ENCODE peak calls at places on chromosomes 7 and 10, in eight cellular contexts. One of them, this sample, is unnamed.

GRCh38 chr10:122114156-122114747 is 125.3 kb downstream of the TACC2 start:
- DNase-seq in GM12865: no peak
- DNase-seq in bronchial epithelial cell: no peak
- DNase-seq in mucosa of descending colon: no peak
- DNase-seq in endothelial cell: no peak
- DNase-seq in stomach: no peak
- DNase-seq in RWPE1: no peak
- DNase-seq in spleen: no peak
- DNase-seq in this sample: no peak

GRCh38 chr10:110792476-110792875 is 79.3 kb upstream of the PDCD4 start:
- DNase-seq in endothelial cell: no peak
- DNase-seq in bronchial epithelial cell: no peak
- DNase-seq in stomach: no peak
- DNase-seq in mucosa of descending colon: no peak
- DNase-seq in spleen: no peak
- DNase-seq in RWPE1: no peak
- DNase-seq in GM12865: no peak
- DNase-seq in this sample: no peak

GRCh38 chr7:101124376-101125056 is 2.4 kb upstream of the SERPINE1 start:
- DNase-seq in stomach: no peak
- DNase-seq in bronchial epithelial cell: peak
- DNase-seq in endothelial cell: peak
- DNase-seq in GM12865: no peak
- DNase-seq in spleen: no peak
- DNase-seq in mucosa of descending colon: no peak
- DNase-seq in RWPE1: no peak
- DNase-seq in this sample: peak

GRCh38 chr10:122878799-122879338 is 512 bp downstream of the FAM24B start:
- DNase-seq in stomach: no peak
- DNase-seq in GM12865: peak
- DNase-seq in spleen: peak
- DNase-seq in endothelial cell: no peak
- DNase-seq in mucosa of descending colon: no peak
- DNase-seq in RWPE1: peak
- DNase-seq in bronchial epithelial cell: peak
- DNase-seq in this sample: peak

GRCh38 chr7:6438427-6438826 is 9.3 kb downstream of the DAGLB start:
- DNase-seq in bronchial epithelial cell: no peak
- DNase-seq in endothelial cell: no peak
- DNase-seq in stomach: no peak
- DNase-seq in GM12865: no peak
- DNase-seq in spleen: no peak
- DNase-seq in mucosa of descending colon: no peak
- DNase-seq in RWPE1: no peak
- DNase-seq in this sample: no peak

GRCh38 chr7:108660465-108660864 is 90.8 kb downstream of the DNAJB9 start:
- DNase-seq in stomach: no peak
- DNase-seq in mucosa of descending colon: no peak
- DNase-seq in GM12865: no peak
- DNase-seq in spleen: no peak
- DNase-seq in RWPE1: no peak
- DNase-seq in endothelial cell: no peak
- DNase-seq in bronchial epithelial cell: no peak
- DNase-seq in this sample: peak

GRCh38 chr10:119896937-119897336 is 4.4 kb downstream of the SEC23IP start:
- DNase-seq in mucosa of descending colon: peak
- DNase-seq in stomach: peak
- DNase-seq in RWPE1: no peak
- DNase-seq in GM12865: no peak
- DNase-seq in bronchial epithelial cell: peak
- DNase-seq in endothelial cell: no peak
- DNase-seq in spleen: no peak
- DNase-seq in this sample: peak

GRCh38 chr10:122446668-122447410 is 7.6 kb upstream of the ARMS2 start:
- DNase-seq in bronchial epithelial cell: peak
- DNase-seq in mucosa of descending colon: no peak
- DNase-seq in endothelial cell: no peak
- DNase-seq in spleen: no peak
- DNase-seq in RWPE1: no peak
- DNase-seq in stomach: no peak
- DNase-seq in GM12865: no peak
- DNase-seq in this sample: peak

GRCh38 chr7:106416430-106416829 is 131.6 kb upstream of the NAMPT start:
- DNase-seq in spleen: no peak
- DNase-seq in mucosa of descending colon: no peak
- DNase-seq in RWPE1: no peak
- DNase-seq in endothelial cell: no peak
- DNase-seq in stomach: no peak
- DNase-seq in bronchial epithelial cell: no peak
- DNase-seq in GM12865: no peak
- DNase-seq in this sample: no peak

GRCh38 chr10:11504566-11505285 is 106.7 kb downstream of the USP6NL start:
- DNase-seq in endothelial cell: no peak
- DNase-seq in stomach: no peak
- DNase-seq in bronchial epithelial cell: no peak
- DNase-seq in RWPE1: no peak
- DNase-seq in spleen: no peak
- DNase-seq in mucosa of descending colon: no peak
- DNase-seq in GM12865: no peak
- DNase-seq in this sample: no peak

GRCh38 chr7:90705391-90706066 is 109.4 kb downstream of the CDK14 start:
- DNase-seq in spleen: no peak
- DNase-seq in GM12865: no peak
- DNase-seq in mucosa of descending colon: no peak
- DNase-seq in stomach: no peak
- DNase-seq in RWPE1: no peak
- DNase-seq in endothelial cell: no peak
- DNase-seq in bronchial epithelial cell: no peak
- DNase-seq in this sample: no peak

GRCh38 chr7:157302314-157302711 is 34.5 kb upstream of the DNAJB6 start:
- DNase-seq in spleen: peak
- DNase-seq in RWPE1: no peak
- DNase-seq in stomach: peak
- DNase-seq in GM12865: peak
- DNase-seq in mucosa of descending colon: peak
- DNase-seq in bronchial epithelial cell: peak
- DNase-seq in endothelial cell: no peak
- DNase-seq in this sample: no peak

GRCh38 chr10:132911712-132912097 is 30.7 kb downstream of the CFAP46 start:
- DNase-seq in stomach: no peak
- DNase-seq in GM12865: no peak
- DNase-seq in RWPE1: no peak
- DNase-seq in mucosa of descending colon: no peak
- DNase-seq in spleen: peak
- DNase-seq in endothelial cell: no peak
- DNase-seq in bronchial epithelial cell: no peak
- DNase-seq in this sample: no peak

GRCh38 chr7:156666368-156667109 is 26.0 kb downstream of the RNF32 start:
- DNase-seq in bronchial epithelial cell: no peak
- DNase-seq in GM12865: no peak
- DNase-seq in RWPE1: no peak
- DNase-seq in endothelial cell: no peak
- DNase-seq in stomach: peak
- DNase-seq in spleen: no peak
- DNase-seq in mucosa of descending colon: no peak
- DNase-seq in this sample: no peak

DNA sequence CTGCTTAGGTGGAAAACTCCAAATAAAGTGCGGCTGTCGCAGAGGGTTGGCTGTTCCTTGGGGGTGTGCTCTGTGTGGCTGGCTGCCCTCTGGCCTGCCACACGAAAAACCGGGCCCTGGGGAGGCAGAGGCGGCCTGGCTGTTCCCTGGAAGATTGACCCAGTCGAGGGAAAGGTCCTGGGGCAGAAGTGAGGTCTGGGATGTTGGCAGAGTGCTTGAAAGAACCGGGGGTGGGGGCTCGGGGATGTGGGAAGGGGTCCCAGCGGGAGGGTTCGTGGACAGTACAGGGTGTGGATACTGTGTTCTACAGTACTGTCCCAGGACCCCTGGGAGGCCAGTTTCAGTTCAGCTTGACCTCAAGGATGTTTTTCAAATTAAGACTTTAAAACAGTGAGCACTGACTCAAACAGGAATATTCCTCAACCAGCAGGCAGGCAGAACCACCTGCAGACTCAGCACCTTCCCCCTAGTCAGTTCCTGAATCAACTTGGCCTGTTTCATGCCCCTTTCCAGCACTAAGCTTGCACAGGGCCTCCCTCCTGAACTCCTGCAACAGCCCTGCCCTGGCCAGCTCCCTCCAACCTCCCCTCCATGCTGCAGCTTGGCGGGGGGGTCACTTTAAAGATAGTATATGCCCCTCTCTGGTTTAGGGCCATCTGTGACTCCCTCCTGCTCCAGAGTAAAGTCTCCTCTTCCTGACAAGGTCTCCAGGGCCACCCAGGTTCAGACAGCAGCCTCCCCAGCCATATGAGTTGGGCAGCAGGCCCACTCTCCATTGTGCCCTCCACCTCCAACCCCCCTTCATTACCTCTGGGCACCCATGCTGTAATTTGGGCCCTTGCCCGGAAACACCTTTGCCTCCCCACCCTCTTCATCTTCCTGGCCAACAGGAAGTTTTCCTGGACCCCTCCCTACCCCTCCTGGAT is 3.2 kb upstream of the ATP6V1F start:
- DNase-seq in stomach: peak
- DNase-seq in spleen: no peak
- DNase-seq in GM12865: no peak
- DNase-seq in mucosa of descending colon: no peak
- DNase-seq in RWPE1: no peak
- DNase-seq in bronchial epithelial cell: no peak
- DNase-seq in endothelial cell: no peak
- DNase-seq in this sample: no peak
- TF ChIP-seq CTCF in stomach: no peak
- TF ChIP-seq CTCF in spleen: no peak
- TF ChIP-seq CTCF in GM12865: no peak
- TF ChIP-seq CTCF in mucosa of descending colon: no peak
- TF ChIP-seq CTCF in RWPE1: no peak
- TF ChIP-seq CTCF in bronchial epithelial cell: no peak
- TF ChIP-seq CTCF in endothelial cell: no peak
- TF ChIP-seq CTCF in this sample: no peak

GRCh38 chr10:17059197-17059688 is 70.4 kb downstream of the CUBN start:
- DNase-seq in bronchial epithelial cell: no peak
- DNase-seq in mucosa of descending colon: no peak
- DNase-seq in GM12865: no peak
- DNase-seq in RWPE1: no peak
- DNase-seq in stomach: no peak
- DNase-seq in endothelial cell: no peak
- DNase-seq in spleen: no peak
- DNase-seq in this sample: peak
- TF ChIP-seq CTCF in bronchial epithelial cell: no peak
- TF ChIP-seq CTCF in mucosa of descending colon: no peak
- TF ChIP-seq CTCF in GM12865: no peak
- TF ChIP-seq CTCF in RWPE1: no peak
- TF ChIP-seq CTCF in stomach: no peak
- TF ChIP-seq CTCF in endothelial cell: no peak
- TF ChIP-seq CTCF in spleen: no peak
- TF ChIP-seq CTCF in this sample: no peak

DNA sequence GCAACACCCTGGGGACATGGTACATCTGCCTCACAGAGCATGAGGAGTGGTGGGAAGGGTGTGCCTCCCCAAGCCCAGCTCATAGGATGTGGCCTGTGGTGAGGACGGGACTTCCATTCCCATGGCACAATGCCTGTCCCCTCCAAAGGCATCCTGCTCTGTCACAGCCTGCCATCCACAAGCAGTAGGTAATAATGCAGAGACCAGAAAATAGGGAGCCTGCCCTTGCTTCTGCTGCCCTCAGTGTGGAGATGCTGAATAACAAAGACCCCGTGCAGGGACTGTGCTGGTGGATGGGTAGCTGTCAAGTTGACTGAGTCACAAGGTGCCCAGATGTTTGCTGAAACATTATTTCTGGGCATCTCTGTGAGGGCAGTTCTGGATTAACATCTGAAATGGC is 199.9 kb upstream of the GRB10 start:
- DNase-seq in RWPE1: no peak
- DNase-seq in GM12865: no peak
- DNase-seq in mucosa of descending colon: no peak
- DNase-seq in bronchial epithelial cell: no peak
- DNase-seq in endothelial cell: no peak
- DNase-seq in stomach: no peak
- DNase-seq in spleen: no peak
- DNase-seq in this sample: no peak
- TF ChIP-seq CTCF in RWPE1: no peak
- TF ChIP-seq CTCF in GM12865: no peak
- TF ChIP-seq CTCF in mucosa of descending colon: no peak
- TF ChIP-seq CTCF in bronchial epithelial cell: no peak
- TF ChIP-seq CTCF in endothelial cell: no peak
- TF ChIP-seq CTCF in stomach: no peak
- TF ChIP-seq CTCF in spleen: no peak
- TF ChIP-seq CTCF in this sample: no peak

GRCh38 chr7:81462672-81463071 is 307.2 kb downstream of the HGF start:
- DNase-seq in GM12865: no peak
- DNase-seq in spleen: no peak
- DNase-seq in endothelial cell: no peak
- DNase-seq in stomach: no peak
- DNase-seq in bronchial epithelial cell: peak
- DNase-seq in RWPE1: peak
- DNase-seq in mucosa of descending colon: no peak
- DNase-seq in this sample: peak

GRCh38 chr7:81460646-81461045 is 309.2 kb downstream of the HGF start:
- DNase-seq in bronchial epithelial cell: no peak
- DNase-seq in mucosa of descending colon: no peak
- DNase-seq in RWPE1: no peak
- DNase-seq in spleen: no peak
- DNase-seq in endothelial cell: no peak
- DNase-seq in GM12865: no peak
- DNase-seq in stomach: no peak
- DNase-seq in this sample: no peak

GRCh38 chr7:81459485-81459884 is 310.4 kb downstream of the HGF start:
- DNase-seq in stomach: no peak
- DNase-seq in GM12865: no peak
- DNase-seq in bronchial epithelial cell: no peak
- DNase-seq in mucosa of descending colon: no peak
- DNase-seq in spleen: no peak
- DNase-seq in endothelial cell: no peak
- DNase-seq in RWPE1: no peak
- DNase-seq in this sample: no peak

GRCh38 chr7:81460228-81460627 is 309.6 kb downstream of the HGF start:
- DNase-seq in bronchial epithelial cell: no peak
- DNase-seq in endothelial cell: no peak
- DNase-seq in RWPE1: no peak
- DNase-seq in spleen: no peak
- DNase-seq in mucosa of descending colon: no peak
- DNase-seq in stomach: no peak
- DNase-seq in GM12865: no peak
- DNase-seq in this sample: no peak

DNA sequence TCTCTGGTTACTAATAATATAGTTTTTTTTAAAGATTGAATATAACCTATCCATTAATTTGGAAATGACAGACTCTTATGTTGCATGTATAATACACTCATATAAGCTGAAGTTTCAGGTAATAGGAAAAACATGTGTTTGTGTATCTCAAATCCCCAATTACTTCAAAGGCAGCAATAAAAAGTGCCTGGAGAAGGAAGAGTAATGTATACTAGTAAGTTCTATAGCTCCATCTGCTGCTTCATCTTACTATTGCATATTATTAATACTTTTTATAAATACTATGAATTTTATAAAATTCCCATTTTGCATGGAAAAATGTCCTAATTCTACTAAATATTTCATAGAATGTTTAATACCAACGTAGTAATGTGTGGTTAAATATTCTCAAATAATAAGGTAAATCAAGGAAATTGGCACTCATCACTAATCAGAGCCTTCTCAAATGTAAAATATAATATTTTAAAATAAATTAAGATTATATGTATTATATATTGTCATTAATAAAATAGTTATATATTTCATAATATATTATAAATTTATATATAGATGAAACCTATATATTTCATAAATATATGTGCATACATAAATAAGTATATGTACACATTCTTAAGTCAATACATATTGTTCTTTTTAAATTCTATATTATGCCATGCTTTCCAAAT is 311.9 kb downstream of the HGF start:
- DNase-seq in spleen: no peak
- DNase-seq in stomach: no peak
- DNase-seq in mucosa of descending colon: no peak
- DNase-seq in bronchial epithelial cell: peak
- DNase-seq in RWPE1: peak
- DNase-seq in endothelial cell: no peak
- DNase-seq in GM12865: no peak
- DNase-seq in this sample: peak
- TF ChIP-seq CTCF in spleen: no peak
- TF ChIP-seq CTCF in stomach: peak
- TF ChIP-seq CTCF in mucosa of descending colon: no peak
- TF ChIP-seq CTCF in bronchial epithelial cell: peak
- TF ChIP-seq CTCF in RWPE1: peak
- TF ChIP-seq CTCF in endothelial cell: peak
- TF ChIP-seq CTCF in GM12865: no peak
- TF ChIP-seq CTCF in this sample: peak